ENCODE peak calls at places on chromosomes 16 and 17, in six cellular contexts. O is B cell, R is RWPE1, L is GM10248, G is heart left ventricle, A is tibial nerve. F is an unnamed sample.

GRCh38 chr16:64823676-64824075 is 298.2 kb downstream of the CDH11 start:
- DNase-seq in O (no peak), R (no peak), L (no peak), G (no peak), A (no peak), F (no peak)

GRCh38 chr17:51961689-51962088 is 196.8 kb downstream of the CA10 start:
- DNase-seq in O (no peak), R (no peak), L (no peak), G (no peak), A (no peak), F (no peak)

GRCh38 chr17:2101448-2102257 is 46.8 kb downstream of the HIC1 start:
- DNase-seq in O (no peak), R (peak; percentile 75), L (no peak), G (no peak), A (no peak), F (no peak)

GRCh38 chr17:48382989-48383388 is 47.0 kb downstream of the SKAP1 start:
- DNase-seq in O (no peak), R (no peak), L (no peak), G (no peak), A (no peak), F (no peak)

GRCh38 chr16:56242740-56243139 is 51.5 kb downstream of the GNAO1 start:
- DNase-seq in O (no peak), R (no peak), L (no peak), G (no peak), A (no peak), F (no peak)

GRCh38 chr17:69466905-69467630 is 52.6 kb downstream of the MAP2K6 start:
- DNase-seq in O (no peak), R (no peak), L (no peak), G (no peak), A (no peak), F (no peak)

GRCh38 chr16:22356930-22357634 is 17.3 kb downstream of the CDR2 start:
- DNase-seq in O (no peak), R (no peak), L (no peak), G (no peak), A (no peak), F (no peak)

GRCh38 chr16:80250376-80250775 is 290.4 kb upstream of the DYNLRB2 start:
- DNase-seq in O (no peak), R (no peak), L (no peak), G (no peak), A (no peak), F (no peak)

DNA sequence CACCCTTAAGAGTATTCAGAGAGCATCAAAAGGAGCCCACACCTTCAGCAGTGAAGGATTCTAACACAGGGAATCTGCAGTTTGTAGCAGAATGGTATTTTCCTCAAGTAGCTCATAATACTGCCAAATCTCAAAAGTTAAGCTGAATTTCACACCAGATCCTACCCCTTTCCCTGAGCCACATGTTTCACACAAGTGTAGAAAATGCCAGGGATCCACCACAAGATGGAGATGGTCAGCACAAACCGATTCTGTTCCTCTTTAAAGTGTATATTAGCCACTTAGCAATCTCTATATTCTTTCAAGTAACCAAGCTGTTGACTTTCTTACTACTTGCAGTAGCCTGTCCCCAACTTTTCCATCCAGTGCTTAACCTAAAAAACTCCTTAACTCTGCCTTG is 13.2 kb downstream of the GINS2 start:
- DNase-seq in O (no peak), R (no peak), L (no peak), G (no peak), A (no peak), F (peak; percentile 37)
- TF ChIP-seq CTCF in O (peak; percentile 27), R (peak; percentile 47), L (peak; percentile 37), G (peak; percentile 34), A (no peak), F (peak; percentile 40)

GRCh38 chr17:19781488-19782458 is 33.7 kb upstream of the ALDH3A1 start:
- DNase-seq in O (no peak), R (no peak), L (no peak), G (no peak), A (no peak), F (no peak)

GRCh38 chr17:19787733-19788357 is 39.7 kb upstream of the ALDH3A1 start:
- DNase-seq in O (no peak), R (no peak), L (no peak), G (no peak), A (no peak), F (no peak)

GRCh38 chr17:19780846-19781245 is 32.7 kb upstream of the ALDH3A1 start:
- DNase-seq in O (no peak), R (no peak), L (no peak), G (no peak), A (no peak), F (no peak)

DNA sequence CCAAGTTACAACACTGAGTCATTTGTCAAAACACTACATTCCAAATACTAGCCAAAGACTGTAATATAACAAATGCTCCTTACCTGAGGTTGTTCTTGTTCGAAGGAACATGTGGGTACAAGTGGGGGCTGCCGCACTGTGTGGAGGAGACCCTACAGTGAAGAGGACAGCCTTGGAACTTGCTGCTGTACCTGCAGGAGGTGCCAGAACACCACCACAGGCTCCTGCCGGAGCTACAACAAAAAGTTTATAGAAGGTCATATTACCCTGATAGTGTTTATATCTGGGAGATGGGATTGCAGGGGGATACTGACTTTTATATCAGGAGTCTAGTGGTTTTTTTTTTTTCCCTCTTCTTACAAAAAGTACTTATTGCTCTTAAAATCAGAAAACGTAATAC is 37.8 kb upstream of the ALDH3A1 start:
- DNase-seq in O (no peak), R (no peak), L (no peak), G (no peak), A (no peak), F (no peak)
- TF ChIP-seq CTCF in O (no peak), R (no peak), L (no peak), G (no peak), A (no peak), F (no peak)

GRCh38 chr17:6327007-6327406 is 107.9 kb downstream of the AIPL1 start:
- DNase-seq in O (no peak), R (no peak), L (no peak), G (peak; percentile 73), A (no peak), F (no peak)
- TF ChIP-seq CTCF in O (no peak), R (no peak), L (no peak), G (peak; percentile 28), A (no peak), F (no peak)

GRCh38 chr17:39011907-39012468 is 44.8 kb upstream of the FBXO47 start:
- DNase-seq in O (no peak), R (no peak), L (no peak), G (no peak), A (no peak), F (no peak)
- TF ChIP-seq CTCF in O (no peak), R (no peak), L (no peak), G (no peak), A (no peak), F (no peak)

GRCh38 chr16:24915576-24915975 is 69.8 kb downstream of the SLC5A11 start:
- DNase-seq in O (no peak), R (no peak), L (no peak), G (no peak), A (no peak), F (no peak)
- TF ChIP-seq CTCF in O (no peak), R (no peak), L (no peak), G (no peak), A (no peak), F (no peak)

GRCh38 chr16:89489040-89489721 is 1.2 kb downstream of the ANKRD11 start:
- DNase-seq in O (peak; percentile 85), R (peak; percentile 76), L (peak; percentile 73), G (peak; percentile 86), A (peak; percentile 92), F (peak; percentile 78)
- TF ChIP-seq CTCF in O (no peak), R (no peak), L (peak; percentile 10), G (no peak), A (peak; percentile 28), F (peak; percentile 35)

DNA sequence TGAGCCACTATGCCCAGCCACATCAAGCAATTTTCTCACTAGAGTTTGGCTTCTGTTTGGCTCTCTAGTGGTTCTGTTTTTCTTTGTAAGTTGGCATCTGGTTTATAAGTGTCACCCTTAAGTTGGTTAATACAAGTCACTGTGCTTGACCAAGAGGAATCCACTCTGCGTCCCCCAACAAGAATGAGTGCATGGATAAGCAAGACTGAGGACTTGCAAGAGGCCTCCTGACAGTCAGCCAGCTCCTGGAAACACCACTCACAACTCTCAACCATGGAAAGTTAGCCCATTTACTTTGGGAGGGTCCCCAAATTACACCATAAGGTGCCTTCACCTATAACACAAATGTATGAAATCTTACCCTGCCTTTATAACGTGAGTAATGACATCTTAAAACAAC is 7.6 kb downstream of the RFWD3 start:
- DNase-seq in O (no peak), R (no peak), L (no peak), G (no peak), A (no peak), F (no peak)
- TF ChIP-seq CTCF in O (no peak), R (no peak), L (no peak), G (no peak), A (no peak), F (no peak)

DNA sequence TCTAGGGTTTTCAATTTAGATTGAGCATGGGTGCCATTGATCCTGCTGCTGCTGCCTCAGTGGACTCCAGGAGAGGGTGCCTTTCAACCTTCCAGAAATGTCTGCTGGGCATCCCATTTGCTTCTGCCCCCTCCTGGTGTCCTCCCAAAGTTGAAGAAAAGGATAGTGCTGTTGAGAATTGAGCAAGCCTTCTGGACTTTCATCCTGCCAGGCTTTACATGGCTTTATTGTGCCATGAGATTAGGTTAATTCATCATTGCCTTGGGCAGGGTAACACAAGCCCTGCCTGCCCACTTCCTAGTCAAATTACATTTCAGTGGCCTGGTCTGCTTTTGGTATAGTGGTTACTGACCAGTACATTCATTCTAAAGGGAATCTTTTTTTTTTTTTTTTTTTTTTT is 17.9 kb upstream of the TANGO6 start:
- DNase-seq in O (no peak), R (no peak), L (no peak), G (no peak), A (no peak), F (no peak)
- TF ChIP-seq CTCF in O (no peak), R (no peak), L (no peak), G (no peak), A (no peak), F (no peak)

DNA sequence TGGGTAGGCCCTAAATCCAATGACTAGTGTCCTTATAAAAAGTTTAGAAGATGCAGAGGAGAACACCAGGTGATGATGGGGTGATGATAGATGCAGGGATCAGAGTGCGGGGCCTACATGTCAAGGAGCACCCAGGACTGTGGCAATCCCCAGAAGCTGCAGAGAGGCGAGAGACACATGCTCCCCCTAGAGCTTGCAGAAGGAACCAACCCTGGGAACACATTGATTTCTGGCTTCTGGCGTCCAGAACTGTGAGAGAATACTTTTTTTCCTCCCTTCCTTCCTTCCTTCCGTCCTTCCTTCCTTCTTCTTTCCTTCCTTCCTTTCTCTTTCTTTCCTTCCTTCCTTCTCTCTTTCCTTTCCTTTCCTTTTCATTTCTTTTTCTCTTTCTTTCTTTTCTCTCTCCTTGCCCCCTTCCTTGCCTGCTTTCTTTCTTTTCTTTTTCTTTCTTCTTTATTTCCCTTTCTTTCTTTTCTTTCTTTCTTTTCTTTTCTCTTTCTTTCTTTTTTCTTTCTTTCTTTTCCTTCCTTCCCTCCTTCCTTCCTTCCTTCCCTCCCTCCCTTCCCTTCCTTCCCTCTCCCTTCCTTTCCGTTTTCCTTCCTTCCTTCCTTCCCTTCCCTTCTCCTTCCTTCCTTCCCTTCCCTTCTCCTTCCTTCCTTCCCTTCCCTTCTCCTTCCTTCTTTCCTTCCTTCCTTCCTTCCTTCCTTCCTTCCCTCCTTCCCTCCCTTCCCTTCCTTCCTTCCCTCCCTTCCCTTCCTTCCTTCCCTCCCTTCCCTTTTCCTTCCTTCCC is 134.3 kb downstream of the HAPSTR1 start:
- DNase-seq in O (no peak), R (no peak), L (peak; percentile 30), G (no peak), A (no peak), F (peak; percentile 25)
- TF ChIP-seq CTCF in O (no peak), R (peak; percentile 13), L (peak; percentile 24), G (no peak), A (no peak), F (peak; percentile 47)

F was measured in GM13977.